ENCODE peak calls at places on chromosome 9, in four cellular contexts. W, P, B and T are unnamed samples.

GRCh38 chr9:8019636-8020035 is 220.1 kb upstream of the DMAC1 start:
- DNase-seq in B (no peak), W (no peak), P (no peak), T (no peak)

GRCh38 chr9:132283165-132283564 is 71.6 kb downstream of the SETX start:
- DNase-seq in W (no peak), B (no peak), P (no peak), T (no peak)

GRCh38 chr9:16986441-16987387 is 116.2 kb upstream of the BNC2 start:
- DNase-seq in W (no peak), B (no peak), P (peak; percentile 92), T (no peak)

GRCh38 chr9:137077010-137077747 is at the start of gene UAP1L1:
- DNase-seq in W (peak; percentile 83), B (peak; percentile 58), P (peak; percentile 34), T (peak; percentile 69)

GRCh38 chr9:90999425-91000397 is 198.1 kb downstream of the SYK start:
- DNase-seq in P (no peak), W (no peak), B (no peak), T (no peak)

GRCh38 chr9:77649109-77649812 is 1.1 kb upstream of the GNA14 start:
- DNase-seq in P (peak; percentile 18), B (peak; percentile 28), W (no peak), T (no peak)

GRCh38 chr9:96139592-96140251 is 162.3 kb downstream of the HSD17B3 start:
- DNase-seq in P (peak; percentile 84), B (peak; percentile 61), W (no peak), T (no peak)

GRCh38 chr9:19026375-19026774 is 6.6 kb downstream of the SAXO1 start:
- DNase-seq in B (no peak), P (no peak), W (no peak), T (no peak)

GRCh38 chr9:91196103-91196761 is 165.5 kb downstream of the AUH start:
- DNase-seq in B (no peak), P (no peak), W (no peak), T (no peak)

GRCh38 chr9:75169623-75170022 is 81.3 kb downstream of the OSTF1 start:
- DNase-seq in B (no peak), W (no peak), P (peak; percentile 45), T (no peak)

GRCh38 chr9:673264-673965 is 168.1 kb upstream of the DMRT1 start:
- DNase-seq in B (no peak), P (no peak), W (no peak), T (peak; percentile 50)

GRCh38 chr9:107856633-107857032 is 367.1 kb upstream of the KLF4 start:
- DNase-seq in W (no peak), B (peak; percentile 2), P (no peak), T (no peak)

GRCh38 chr9:34200092-34200491 is 21.2 kb downstream of the UBAP1 start:
- DNase-seq in B (no peak), P (no peak), W (no peak), T (no peak)

GRCh38 chr9:109182940-109183798 is 16.1 kb upstream of the FRRS1L start:
- DNase-seq in P (peak; percentile 15), W (peak; percentile 48), B (peak; percentile 10), T (peak; percentile 71)

GRCh38 chr9:122252796-122253195 is 11.8 kb downstream of the RBM18 start:
- DNase-seq in P (no peak), W (no peak), B (no peak), T (no peak)

GRCh38 chr9:21028476-21028875 is 3.0 kb downstream of the HACD4 start:
- DNase-seq in P (no peak), W (no peak), B (peak; percentile 1), T (no peak)

GRCh38 chr9:105535920-105536668 is 21.8 kb upstream of the FKTN start:
- DNase-seq in W (no peak), B (no peak), P (no peak), T (no peak)

GRCh38 chr9:116572095-116572748 is 114.9 kb upstream of the TRIM32 start:
- DNase-seq in W (peak; percentile 89), P (peak; percentile 46), B (peak; percentile 82), T (peak; percentile 82)

DNA sequence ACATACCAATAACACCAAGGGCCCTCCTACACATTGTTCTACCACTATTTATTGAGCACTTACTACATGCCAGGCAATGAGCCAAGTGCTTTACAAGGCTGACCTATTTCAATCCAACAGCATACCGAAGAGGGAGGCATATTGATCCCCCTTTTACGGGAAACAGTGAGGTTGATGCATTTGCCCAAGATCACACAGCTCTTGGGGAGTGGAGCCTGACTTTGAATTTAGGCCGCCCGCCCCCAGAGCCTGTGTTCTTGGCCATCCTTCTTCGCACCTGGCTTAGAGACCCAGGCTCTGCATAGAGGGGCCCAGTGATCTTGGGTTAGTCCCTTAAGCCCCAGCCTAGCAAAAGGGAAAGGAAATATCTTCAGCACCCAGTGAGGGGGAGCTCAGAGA is 158.1 kb upstream of the IER5L start:
- DNase-seq in W (no peak), B (peak; percentile 42), P (peak; percentile 84), T (no peak)
- H3K4me1 ChIP-seq in W (peaks cover 21% of the 10 kb centered on the region), B (peaks cover 44% of the 10 kb centered on the region), P (peaks cover 60% of the 10 kb centered on the region), T (peaks cover 27% of the 10 kb centered on the region)

GRCh38 chr9:86353591-86354047 is 591 bp downstream of the TUT7 start:
- DNase-seq in B (no peak), P (no peak), W (no peak), T (peak; percentile 32)

GRCh38 chr9:86352440-86353106 is 1.6 kb downstream of the TUT7 start:
- DNase-seq in P (no peak), W (no peak), B (peak; percentile 13), T (no peak)

GRCh38 chr9:86350006-86350755 is 4.0 kb downstream of the TUT7 start:
- DNase-seq in P (no peak), W (no peak), B (no peak), T (no peak)

GRCh38 chr9:86354048-86354881 is at the start of gene TUT7:
- DNase-seq in W (peak; percentile 96), P (peak; percentile 93), B (peak; percentile 98), T (peak; percentile 93)

GRCh38 chr9:86351897-86352296 is 2.3 kb downstream of the TUT7 start:
- DNase-seq in W (no peak), B (no peak), P (no peak), T (no peak)
- H3K4me1 ChIP-seq in W (no peaks in the 10 kb centered on the region), B (peaks cover 16% of the 10 kb centered on the region), P (peaks cover 19% of the 10 kb centered on the region), T (peaks cover 6% of the 10 kb centered on the region)

GRCh38 chr9:71121275-71122168 is at the start of gene TRPM3:
- DNase-seq in P (no peak), B (no peak), W (no peak), T (no peak)
- H3K4me1 ChIP-seq in P (no peaks in the 10 kb centered on the region), B (no peaks in the 10 kb centered on the region), W (no peaks in the 10 kb centered on the region), T (no peaks in the 10 kb centered on the region)

DNA sequence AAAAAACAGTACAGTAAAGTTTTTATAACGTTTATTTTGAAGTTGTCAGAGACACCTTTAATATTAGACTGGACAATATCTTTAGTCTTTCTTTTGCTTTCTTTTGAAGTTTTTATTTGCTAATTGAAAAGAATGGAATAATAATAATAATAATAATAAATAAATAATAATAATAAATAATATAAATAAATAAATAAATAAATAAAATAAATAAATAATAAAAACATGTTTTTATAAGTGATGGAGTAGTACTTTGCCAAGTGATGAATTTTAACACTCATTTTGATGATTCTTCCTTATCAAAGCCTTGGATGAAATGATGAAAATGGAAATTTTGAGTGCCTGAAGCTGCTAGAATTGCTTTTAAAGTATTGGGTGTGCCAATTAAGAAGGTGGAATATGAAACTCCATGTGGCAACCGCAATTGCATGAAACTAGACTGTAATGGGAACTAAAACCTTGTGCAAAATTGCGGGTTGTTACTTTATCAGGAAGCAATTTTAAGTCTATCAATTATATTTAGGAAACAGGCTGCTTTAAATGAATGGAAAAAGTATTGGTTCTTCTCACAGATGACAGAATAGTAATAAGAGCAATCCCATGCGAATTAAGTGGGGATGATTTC is 4.4 kb downstream of the ANXA1 start:
- DNase-seq in B (no peak), P (no peak), W (no peak), T (no peak)
- H3K4me1 ChIP-seq in B (peaks cover 30% of the 10 kb centered on the region), P (peaks cover 26% of the 10 kb centered on the region), W (no peaks in the 10 kb centered on the region), T (no peaks in the 10 kb centered on the region)

GRCh38 chr9:92747459-92748232 is 17.0 kb downstream of the BICD2 start:
- DNase-seq in B (no peak), W (no peak), P (peak; percentile 34), T (no peak)

GRCh38 chr9:92749071-92749933 is 15.3 kb downstream of the BICD2 start:
- DNase-seq in W (no peak), P (no peak), B (no peak), T (no peak)

GRCh38 chr9:92752812-92753404 is 11.7 kb downstream of the BICD2 start:
- DNase-seq in B (no peak), W (no peak), P (no peak), T (no peak)

GRCh38 chr9:92748233-92748497 is 16.5 kb downstream of the BICD2 start:
- DNase-seq in W (no peak), B (no peak), P (no peak), T (no peak)

DNA sequence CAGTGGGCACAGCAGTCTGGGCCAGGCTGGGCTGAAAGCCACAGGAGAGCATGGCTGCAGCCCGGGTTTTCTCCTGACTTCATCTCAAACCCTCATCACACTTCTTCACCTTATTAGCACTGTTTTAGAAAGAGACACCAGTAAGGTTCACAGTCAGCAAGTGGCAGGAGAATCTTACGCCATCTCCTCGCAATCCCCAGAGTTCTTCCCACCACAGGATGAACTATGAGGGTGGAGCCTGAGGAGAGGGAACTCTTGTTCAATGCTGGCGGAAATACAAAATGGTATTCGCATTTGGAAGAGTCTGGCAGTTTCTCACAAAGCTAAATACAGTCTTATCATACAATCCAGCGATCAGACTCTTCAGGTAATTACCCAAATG is 14.7 kb downstream of the BICD2 start:
- DNase-seq in B (no peak), W (no peak), P (peak; percentile 29), T (no peak)
- H3K4me1 ChIP-seq in B (peaks cover 23% of the 10 kb centered on the region), W (peaks cover 7% of the 10 kb centered on the region), P (peaks cover 32% of the 10 kb centered on the region), T (peaks cover 7% of the 10 kb centered on the region)

DNA sequence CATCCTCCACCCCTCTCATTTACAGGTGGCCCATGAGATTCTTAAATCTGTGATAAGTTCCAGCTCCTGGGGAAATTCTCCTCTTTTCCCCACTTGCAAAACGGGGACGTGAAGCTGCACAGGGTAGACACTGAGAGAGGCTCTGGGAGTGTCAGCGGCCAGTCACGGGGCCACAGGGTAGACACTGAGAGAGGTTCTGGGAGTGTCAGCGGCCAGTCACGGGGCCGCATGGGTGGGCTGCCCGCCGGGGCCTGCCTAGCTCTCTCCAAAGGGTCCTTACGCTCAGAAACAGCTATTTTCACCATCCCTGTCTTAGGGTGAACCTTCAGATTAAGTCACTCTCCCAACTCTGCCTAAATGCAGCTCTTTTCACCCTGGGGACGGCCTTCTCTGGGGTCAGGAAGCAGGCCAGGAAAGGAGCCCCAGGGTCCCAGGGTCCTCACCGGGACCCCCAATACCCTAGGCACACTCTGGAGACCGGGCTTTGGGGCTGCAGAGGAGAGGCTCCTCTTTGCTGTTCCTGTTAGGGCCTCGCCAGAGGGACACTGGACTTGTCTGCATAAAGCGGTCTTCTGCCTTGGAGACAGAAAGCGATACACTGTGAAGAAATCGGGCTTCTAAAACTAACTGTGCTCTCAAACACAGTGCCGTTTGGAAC is 1.5 kb downstream of the FAM78A start:
- DNase-seq in B (no peak), W (no peak), P (no peak), T (no peak)
- H3K4me1 ChIP-seq in B (peaks cover 11% of the 10 kb centered on the region), W (no peaks in the 10 kb centered on the region), P (no peaks in the 10 kb centered on the region), T (peaks cover 7% of the 10 kb centered on the region)

DNA sequence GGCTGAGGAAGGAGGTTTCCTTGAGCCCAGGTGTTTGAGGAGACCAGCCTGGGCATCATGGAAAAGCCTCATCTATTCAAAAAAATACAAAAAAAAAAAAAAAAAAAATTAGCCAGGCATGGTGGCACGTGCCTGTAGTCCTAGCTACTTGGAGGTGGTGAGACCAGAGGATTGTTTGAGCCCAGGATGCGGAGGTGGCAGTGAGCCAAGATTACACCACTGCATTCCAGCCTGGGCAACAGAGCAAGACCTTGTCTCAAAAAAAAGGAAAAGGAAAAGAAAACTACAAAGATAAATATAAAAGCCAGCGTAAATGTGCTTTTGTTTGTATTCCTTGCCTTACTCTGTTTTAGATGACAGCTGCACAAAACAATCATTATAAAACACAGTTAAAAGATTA is 2249.2 kb upstream of the C9orf72 start:
- DNase-seq in W (no peak), B (no peak), P (no peak), T (no peak)
- H3K4me1 ChIP-seq in W (no peaks in the 10 kb centered on the region), B (no peaks in the 10 kb centered on the region), P (no peaks in the 10 kb centered on the region), T (no peaks in the 10 kb centered on the region)

GRCh38 chr9:94867842-94868312 is 141.4 kb downstream of the AOPEP start:
- DNase-seq in W (no peak), P (peak; percentile 97), B (no peak), T (no peak)
- H3K4me1 ChIP-seq in W (peaks cover 20% of the 10 kb centered on the region), P (peaks cover 63% of the 10 kb centered on the region), B (peaks cover 73% of the 10 kb centered on the region), T (peaks cover 60% of the 10 kb centered on the region)